ENCODE peak calls at places on chromosomes 13 and 19, in five cellular contexts. B is bronchial epithelial cell, I is T-helper 17 cell, J is AG09309, Y is type B pancreatic cell. W is an unnamed sample.

GRCh38 chr19:35613574-35613973 is 1.0 kb downstream of the HAUS5 start:
- DNase-seq in J (no peak), B (no peak), I (no peak), Y (no peak), W (no peak)

GRCh38 chr19:45340899-45341453 is 426 bp downstream of the KLC3 start:
- DNase-seq in J (no peak), Y (no peak), B (peak; percentile 21), I (no peak), W (peak; percentile 3)

GRCh38 chr19:46863818-46864629 is 3.2 kb downstream of the ARHGAP35 start:
- DNase-seq in B (peak; percentile 46), Y (no peak), J (no peak), I (no peak), W (peak; percentile 52)

GRCh38 chr13:111304041-111304544 is 16.3 kb upstream of the TEX29 start:
- DNase-seq in B (no peak), I (no peak), J (no peak), Y (no peak), W (no peak)

GRCh38 chr19:47514151-47514868 is 553 bp downstream of the NAPA start:
- DNase-seq in I (no peak), Y (no peak), B (no peak), J (no peak), W (no peak)

GRCh38 chr19:38766276-38767047 is 6.9 kb downstream of the LGALS7 start:
- DNase-seq in J (no peak), I (no peak), Y (no peak), B (no peak), W (no peak)

GRCh38 chr19:8248348-8249328 is 39.5 kb downstream of the CERS4 start:
- DNase-seq in B (no peak), Y (no peak), J (no peak), I (no peak), W (no peak)

GRCh38 chr19:38452430-38453366 is 19.2 kb downstream of the RYR1 start:
- DNase-seq in I (no peak), B (no peak), Y (no peak), J (no peak), W (no peak)

GRCh38 chr19:16139752-16140151 is 3.7 kb upstream of the HSH2D start:
- DNase-seq in B (no peak), I (no peak), J (no peak), Y (no peak), W (no peak)

GRCh38 chr19:46076951-46077814 is 36.4 kb upstream of the IGFL4 start:
- DNase-seq in B (peak; percentile 62), Y (peak; percentile 82), J (peak; percentile 32), I (no peak), W (peak; percentile 76)

GRCh38 chr19:17877696-17878095 is 6.0 kb downstream of the SLC5A5 start:
- DNase-seq in Y (no peak), B (no peak), J (no peak), I (no peak), W (no peak)

GRCh38 chr13:110576736-110577476 is 15.4 kb upstream of the RAB20 start:
- DNase-seq in B (peak; percentile 4), I (no peak), J (no peak), Y (no peak), W (no peak)